ENCODE peak calls at places on chromosomes 2 and 18, in four cellular contexts. W, N, M and A are unnamed samples.

GRCh38 chr2:120890566-120891360 is 155.1 kb downstream of the GLI2 start:
- DNase-seq in W (no peak), N (no peak), M (no peak), A (no peak)

GRCh38 chr2:85786865-85787264 is 33.1 kb downstream of the ATOH8 start:
- DNase-seq in W (no peak), N (no peak), M (no peak), A (no peak)

GRCh38 chr2:232216028-232216427 is 162.5 kb upstream of the ALPP start:
- DNase-seq in W (no peak), N (no peak), M (no peak), A (no peak)

GRCh38 chr2:156323754-156324153 is 8.8 kb downstream of the NR4A2 start:
- DNase-seq in W (no peak), N (no peak), M (no peak), A (no peak)

GRCh38 chr2:45578056-45578843 is 32.8 kb downstream of the SRBD1 start:
- DNase-seq in W (no peak), N (peak), M (no peak), A (peak)

GRCh38 chr2:96164459-96165184 is 19.4 kb upstream of the DUSP2 start:
- DNase-seq in W (no peak), N (no peak), M (peak), A (no peak)

GRCh38 chr2:121688820-121689219 is 39.6 kb upstream of the CLASP1 start:
- DNase-seq in W (no peak), N (no peak), M (no peak), A (no peak)

GRCh38 chr18:25075793-25076192 is 276.2 kb downstream of the ZNF521 start:
- DNase-seq in W (no peak), N (no peak), M (no peak), A (no peak)

GRCh38 chr2:46076251-46076650 is 221.0 kb upstream of the EPAS1 start:
- DNase-seq in W (no peak), N (no peak), M (no peak), A (no peak)

GRCh38 chr2:224909885-224910517 is 132.3 kb downstream of the DOCK10 start:
- DNase-seq in W (no peak), N (no peak), M (no peak), A (no peak)

GRCh38 chr2:183222751-183223150 is 98.5 kb downstream of the NUP35 start:
- DNase-seq in W (no peak), N (no peak), M (no peak), A (no peak)

GRCh38 chr2:183227191-183227590 is 102.9 kb downstream of the NUP35 start:
- DNase-seq in W (no peak), N (no peak), M (no peak), A (no peak)

GRCh38 chr2:183229386-183229785 is 105.1 kb downstream of the NUP35 start:
- DNase-seq in W (no peak), N (no peak), M (no peak), A (no peak)

GRCh38 chr2:183219853-183220252 is 95.6 kb downstream of the NUP35 start:
- DNase-seq in W (no peak), N (no peak), M (no peak), A (no peak)

GRCh38 chr2:183224933-183225332 is 100.7 kb downstream of the NUP35 start:
- DNase-seq in W (no peak), N (no peak), M (no peak), A (no peak)
- TF ChIP-seq ZNF274 in W (no peak), N (no peak), M (no peak), A (no peak)

GRCh38 chr2:111689899-111690298 is 194.1 kb downstream of the ANAPC1 start:
- DNase-seq in W (no peak), N (no peak), M (no peak), A (no peak)

GRCh38 chr2:111686994-111687393 is 197.0 kb downstream of the ANAPC1 start:
- DNase-seq in W (no peak), N (no peak), M (no peak), A (no peak)

GRCh38 chr2:111689174-111689573 is 194.8 kb downstream of the ANAPC1 start:
- DNase-seq in W (no peak), N (no peak), M (no peak), A (no peak)

GRCh38 chr2:111688501-111688900 is 195.5 kb downstream of the ANAPC1 start:
- DNase-seq in W (no peak), N (no peak), M (no peak), A (no peak)

DNA sequence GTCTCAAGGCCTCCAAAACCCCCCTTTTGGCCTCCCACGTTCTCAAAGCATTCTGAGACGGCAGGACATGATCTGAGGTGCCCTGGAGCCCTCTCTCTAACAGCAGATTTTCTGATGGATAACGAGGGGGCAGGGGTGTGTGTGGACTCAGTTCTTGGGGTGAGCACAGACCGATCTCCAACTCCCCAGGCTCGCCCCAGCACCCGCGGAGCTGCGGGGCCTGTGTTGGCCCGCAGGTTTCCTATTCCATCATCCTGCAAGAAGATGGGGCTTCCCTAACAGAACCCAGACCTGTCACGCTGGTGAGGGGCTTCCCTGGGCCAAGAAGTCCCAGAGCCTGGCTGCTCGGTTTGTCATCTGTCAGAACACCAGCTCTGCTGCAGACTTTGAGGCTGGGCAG is 196.1 kb downstream of the ANAPC1 start:
- DNase-seq in W (no peak), N (no peak), M (no peak), A (no peak)
- TF ChIP-seq ZBTB33 in W (no peak), N (no peak), M (no peak), A (no peak)

DNA sequence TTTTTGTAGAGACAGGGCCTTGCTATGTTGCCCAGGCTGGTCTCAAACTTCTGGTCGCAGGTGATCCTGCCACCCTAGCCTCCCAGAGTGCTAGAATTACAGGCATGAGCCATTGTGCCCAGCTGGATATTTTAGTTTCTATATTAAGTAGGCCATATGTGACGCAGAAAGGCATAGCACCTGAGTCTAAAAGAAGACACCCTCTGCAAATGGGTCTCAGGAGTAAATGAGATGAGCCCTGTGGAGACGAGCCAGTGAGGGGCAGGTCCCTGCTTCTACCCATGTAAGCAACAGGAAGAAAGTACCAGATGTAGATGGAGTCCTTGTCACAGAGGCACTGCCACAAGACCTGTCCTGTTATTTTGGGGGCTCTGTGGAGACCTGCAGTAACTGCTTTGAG is 322.4 kb downstream of the PTPRM start:
- DNase-seq in W (no peak), N (no peak), M (no peak), A (no peak)
- TF ChIP-seq ZNF274 in W (no peak), N (no peak), M (no peak), A (no peak)

DNA sequence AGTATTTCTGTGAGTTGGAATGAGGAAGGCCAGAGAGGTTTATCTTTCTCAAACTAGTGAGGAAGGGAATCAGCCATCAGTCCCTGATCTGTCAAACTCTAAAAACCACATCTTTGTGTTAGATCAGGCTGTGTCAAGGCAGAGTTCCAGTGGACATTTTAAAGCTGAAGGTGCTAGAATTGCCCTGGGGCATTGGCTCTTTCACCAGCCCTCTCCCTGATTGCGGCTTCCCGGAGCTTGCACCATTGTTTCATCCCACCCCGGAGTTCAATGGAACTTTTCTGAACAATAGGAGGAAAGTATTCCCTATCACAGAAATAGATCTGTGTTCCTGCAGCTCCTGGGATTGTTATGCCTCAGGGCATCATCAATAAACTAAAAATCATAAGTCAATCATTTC is 110.2 kb downstream of the RNF144A start:
- DNase-seq in W (no peak), N (no peak), M (no peak), A (no peak)
- TF ChIP-seq ZBTB33 in W (no peak), N (no peak), M (no peak), A (no peak)

DNA sequence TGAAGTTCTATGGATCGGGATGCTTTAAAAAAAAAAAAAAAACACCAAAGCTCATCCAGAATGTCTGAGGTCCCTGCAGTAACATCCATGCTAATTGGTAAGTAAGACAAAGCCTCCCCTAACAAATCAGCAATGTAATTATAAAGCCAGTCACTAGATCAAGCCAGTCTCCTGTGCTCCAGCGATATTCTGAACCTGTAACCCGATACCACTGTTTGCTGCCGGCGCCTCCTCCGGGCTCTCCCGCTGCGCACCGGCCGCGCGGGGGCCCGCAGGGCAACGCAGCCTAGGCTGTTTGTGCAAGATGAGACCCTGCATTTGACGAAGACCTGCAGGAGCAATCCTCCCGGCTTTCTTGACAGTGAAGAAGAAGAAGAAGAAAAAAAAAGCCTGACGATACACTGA is 8.7 kb downstream of the SERTAD2 start:
- DNase-seq in W (no peak), N (peak), M (no peak), A (peak)
- TF ChIP-seq ZNF274 in W (no peak), N (no peak), M (no peak), A (no peak)

GRCh38 chr2:234852941-234853340 is 98.9 kb upstream of the SH3BP4 start:
- DNase-seq in W (no peak), N (no peak), M (no peak), A (no peak)
- TF ChIP-seq ZBTB33 in W (no peak), N (no peak), M (no peak), A (no peak)